ENCODE peak calls at places on chromosomes 12 and 14, in eight cellular contexts. B, M, L, X, H, P, G and I are unnamed samples.

GRCh38 chr12:52037248-52037861 is 13.9 kb upstream of the NR4A1 start:
- DNase-seq in B (no peak), M (no peak), L (no peak), X (no peak), H (peak; percentile 60), P (no peak), G (peak; percentile 88), I (no peak)

GRCh38 chr12:125533434-125534029 is 468.3 kb downstream of the AACS start:
- DNase-seq in B (no peak), M (no peak), L (no peak), X (peak; percentile 64), H (peak; percentile 28), P (no peak), G (peak; percentile 96), I (no peak)

GRCh38 chr14:24113801-24114535 is 609 bp upstream of the DCAF11 start:
- DNase-seq in B (peak; percentile 58), M (peak; percentile 63), L (no peak), X (peak; percentile 71), H (peak; percentile 89), P (peak; percentile 76), G (peak; percentile 94), I (peak; percentile 88)

GRCh38 chr12:132105467-132105866 is 38.7 kb downstream of the DDX51 start:
- DNase-seq in B (no peak), M (no peak), L (no peak), X (no peak), H (no peak), P (no peak), G (no peak), I (no peak)

GRCh38 chr14:105023144-105023543 is 2.3 kb upstream of the CDCA4 start:
- DNase-seq in B (no peak), M (no peak), L (no peak), X (no peak), H (no peak), P (no peak), G (no peak), I (no peak)

GRCh38 chr12:20404576-20405346 is 36.4 kb downstream of the PDE3A start:
- DNase-seq in B (no peak), M (no peak), L (no peak), X (no peak), H (peak; percentile 26), P (no peak), G (no peak), I (no peak)

GRCh38 chr12:39275846-39276245 is 167.1 kb downstream of the KIF21A start:
- DNase-seq in B (no peak), M (no peak), L (no peak), X (no peak), H (no peak), P (no peak), G (no peak), I (no peak)

GRCh38 chr12:59182660-59183455 is 262.6 kb upstream of the LRIG3 start:
- DNase-seq in B (no peak), M (no peak), L (no peak), X (no peak), H (no peak), P (no peak), G (no peak), I (no peak)

GRCh38 chr12:59678759-59679411 is 83.1 kb downstream of the SLC16A7 start:
- DNase-seq in B (no peak), M (no peak), L (no peak), X (no peak), H (no peak), P (no peak), G (no peak), I (no peak)

GRCh38 chr14:25014440-25014839 is 35.5 kb downstream of the STXBP6 start:
- DNase-seq in B (no peak), M (no peak), L (no peak), X (no peak), H (no peak), P (no peak), G (no peak), I (no peak)

GRCh38 chr12:106304001-106304421 is 1.5 kb downstream of the TCP11L2 start:
- DNase-seq in B (no peak), M (no peak), L (no peak), X (no peak), H (peak; percentile 13), P (no peak), G (peak; percentile 63), I (no peak)

GRCh38 chr14:64856528-64857445 is 22.9 kb downstream of the SPTB start:
- DNase-seq in B (no peak), M (no peak), L (no peak), X (no peak), H (no peak), P (no peak), G (peak; percentile 69), I (no peak)

GRCh38 chr12:106840217-106840616 is 65.7 kb downstream of the RIC8B start:
- DNase-seq in B (peak; percentile 11), M (peak; percentile 36), L (peak; percentile 10), X (no peak), H (peak; percentile 21), P (peak; percentile 62), G (peak; percentile 62), I (no peak)

GRCh38 chr12:22046968-22047390 is 961 bp downstream of the CMAS start:
- DNase-seq in B (no peak), M (no peak), L (no peak), X (no peak), H (no peak), P (no peak), G (no peak), I (peak; percentile 4)
- H3K4me3 ChIP-seq in B (peak overlapping the region; percentile 92), M (peak overlapping the region; percentile 86), L (peak overlapping the region; percentile 82), X (peak overlapping the region; percentile 97), H (peak overlapping the region; percentile 98), P (peak overlapping the region; percentile 96), G (peak overlapping the region; percentile 93), I (peak overlapping the region; percentile 79)

GRCh38 chr12:55720894-55721444 is 776 bp downstream of the RDH5 start:
- DNase-seq in B (peak; percentile 91), M (peak; percentile 76), L (no peak), X (no peak), H (peak; percentile 65), P (no peak), G (peak; percentile 89), I (no peak)
- H3K4me3 ChIP-seq in B (no peak overlapping the region), M (no peak overlapping the region), L (no peak overlapping the region), X (no peak overlapping the region), H (no peak overlapping the region), P (no peak overlapping the region), G (no peak overlapping the region), I (no peak overlapping the region)

DNA sequence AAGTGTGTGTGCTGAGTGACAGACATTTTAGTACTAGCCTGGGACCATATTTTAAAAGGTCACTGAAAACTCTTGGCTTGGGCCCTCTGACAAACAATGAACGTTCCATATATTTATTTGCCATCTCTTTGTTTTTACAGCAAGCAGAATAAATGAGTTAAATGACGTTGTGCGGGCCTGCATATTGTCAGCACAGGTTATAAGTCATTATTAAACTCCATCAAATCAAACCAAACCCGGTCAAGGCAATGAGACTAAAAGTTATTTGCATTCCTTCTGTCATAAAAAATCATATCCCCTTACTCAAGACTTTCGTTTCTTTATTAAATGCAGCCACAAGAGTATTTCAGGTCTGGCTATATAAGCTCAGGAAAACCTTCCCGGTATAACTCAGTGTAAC is 85.0 kb downstream of the DICER1 start:
- DNase-seq in B (no peak), M (no peak), L (no peak), X (no peak), H (no peak), P (no peak), G (no peak), I (no peak)
- H3K4me3 ChIP-seq in B (no peak overlapping the region), M (no peak overlapping the region), L (no peak overlapping the region), X (no peak overlapping the region), H (no peak overlapping the region), P (no peak overlapping the region), G (no peak overlapping the region), I (no peak overlapping the region)

DNA sequence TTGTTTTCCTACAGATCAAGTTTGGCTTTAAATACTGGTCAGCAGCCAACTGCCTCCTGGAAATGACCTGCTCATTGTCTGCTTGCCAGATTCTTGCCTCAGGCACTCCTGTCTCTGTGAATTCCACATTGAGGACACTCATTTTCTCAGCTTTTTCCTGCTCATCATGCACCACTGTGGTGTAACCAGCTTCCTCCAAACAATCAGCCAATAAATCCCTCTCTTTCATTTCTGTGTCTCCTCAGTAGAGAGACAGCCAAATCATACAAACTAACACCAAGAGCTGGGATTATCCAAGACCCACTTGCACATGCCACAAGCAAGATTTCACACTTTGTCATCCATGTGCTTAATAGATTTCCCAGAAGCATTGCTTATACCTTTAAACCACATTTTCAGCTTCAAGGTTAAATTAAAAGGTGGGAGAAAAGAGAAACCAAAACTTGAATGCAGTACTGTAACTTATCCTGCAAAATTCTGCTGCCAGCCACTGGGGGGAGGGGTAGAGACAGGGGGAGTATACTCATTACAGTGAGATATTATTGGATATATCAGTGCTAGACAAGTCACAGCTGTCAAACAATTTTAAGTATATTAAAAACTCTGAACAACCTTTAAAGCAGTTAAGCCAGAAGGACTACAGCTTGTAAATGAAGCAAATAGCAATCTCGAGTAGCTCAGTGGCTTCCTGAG is 105.0 kb downstream of the PPP2R5E start:
- DNase-seq in B (peak; percentile 94), M (peak; percentile 95), L (peak; percentile 84), X (no peak), H (peak; percentile 74), P (peak; percentile 73), G (no peak), I (peak; percentile 41)
- H3K4me3 ChIP-seq in B (peak overlapping the region; percentile 21), M (peak overlapping the region; percentile 23), L (peak overlapping the region; percentile 38), X (peak overlapping the region; percentile 47), H (no peak overlapping the region), P (no peak overlapping the region), G (no peak overlapping the region), I (no peak overlapping the region)

GRCh38 chr12:110498984-110499706 is 2.8 kb downstream of the VPS29 start:
- DNase-seq in B (peak; percentile 25), M (peak; percentile 2), L (no peak), X (no peak), H (no peak), P (no peak), G (no peak), I (peak; percentile 12)
- H3K4me3 ChIP-seq in B (no peak overlapping the region), M (no peak overlapping the region), L (no peak overlapping the region), X (peak overlapping the region; percentile 4), H (no peak overlapping the region), P (no peak overlapping the region), G (no peak overlapping the region), I (no peak overlapping the region)